ENCODE peak calls at places on chromosomes 6 and 20, in six cellular contexts. One of them, this sample, is unnamed.
A peak's percentile ranks its signal among the peaks of the same experiment; 100 is the strongest.

GRCh38 chr6:157982580-157983438 is 1.1 kb downstream of the SYNJ2 start:
- DNase-seq in esophagus squamous epithelium: no peak
- DNase-seq in NCI-H2107: no peak
- DNase-seq in stimulated activated CD4-positive, alpha-beta T cell treated with anti-CD3 and anti-CD28 coated beads, TNF-alpha, amount 100 ng/mL, for 48 hours: no peak
- DNase-seq in fibroblast of villous mesenchyme: peak; percentile 44
- DNase-seq in astrocyte of the spinal cord: peak; percentile 53
- DNase-seq in this sample: no peak

GRCh38 chr6:135170849-135171248 is 10.3 kb upstream of the MYB start:
- DNase-seq in esophagus squamous epithelium: no peak
- DNase-seq in NCI-H2107: no peak
- DNase-seq in stimulated activated CD4-positive, alpha-beta T cell treated with anti-CD3 and anti-CD28 coated beads, TNF-alpha, amount 100 ng/mL, for 48 hours: no peak
- DNase-seq in fibroblast of villous mesenchyme: no peak
- DNase-seq in astrocyte of the spinal cord: no peak
- DNase-seq in this sample: no peak

GRCh38 chr6:84065718-84066290 is 32.2 kb downstream of the MRAP2 start:
- DNase-seq in esophagus squamous epithelium: no peak
- DNase-seq in NCI-H2107: no peak
- DNase-seq in stimulated activated CD4-positive, alpha-beta T cell treated with anti-CD3 and anti-CD28 coated beads, TNF-alpha, amount 100 ng/mL, for 48 hours: no peak
- DNase-seq in fibroblast of villous mesenchyme: no peak
- DNase-seq in astrocyte of the spinal cord: peak; percentile 34
- DNase-seq in this sample: no peak

GRCh38 chr20:39376788-39377187 is 414.6 kb downstream of the DHX35 start:
- DNase-seq in esophagus squamous epithelium: no peak
- DNase-seq in NCI-H2107: no peak
- DNase-seq in stimulated activated CD4-positive, alpha-beta T cell treated with anti-CD3 and anti-CD28 coated beads, TNF-alpha, amount 100 ng/mL, for 48 hours: no peak
- DNase-seq in fibroblast of villous mesenchyme: no peak
- DNase-seq in astrocyte of the spinal cord: no peak
- DNase-seq in this sample: no peak

GRCh38 chr6:44738652-44739141 is 351.2 kb downstream of the CDC5L start:
- DNase-seq in esophagus squamous epithelium: no peak
- DNase-seq in NCI-H2107: no peak
- DNase-seq in stimulated activated CD4-positive, alpha-beta T cell treated with anti-CD3 and anti-CD28 coated beads, TNF-alpha, amount 100 ng/mL, for 48 hours: no peak
- DNase-seq in fibroblast of villous mesenchyme: peak; percentile 43
- DNase-seq in astrocyte of the spinal cord: no peak
- DNase-seq in this sample: no peak

GRCh38 chr6:167200806-167201205 is 43.0 kb upstream of the GPR31 start:
- DNase-seq in esophagus squamous epithelium: no peak
- DNase-seq in NCI-H2107: no peak
- DNase-seq in stimulated activated CD4-positive, alpha-beta T cell treated with anti-CD3 and anti-CD28 coated beads, TNF-alpha, amount 100 ng/mL, for 48 hours: no peak
- DNase-seq in fibroblast of villous mesenchyme: no peak
- DNase-seq in astrocyte of the spinal cord: no peak
- DNase-seq in this sample: no peak

GRCh38 chr20:21028921-21029320 is 77.2 kb downstream of the LINC00237 start:
- DNase-seq in esophagus squamous epithelium: no peak
- DNase-seq in NCI-H2107: no peak
- DNase-seq in stimulated activated CD4-positive, alpha-beta T cell treated with anti-CD3 and anti-CD28 coated beads, TNF-alpha, amount 100 ng/mL, for 48 hours: no peak
- DNase-seq in fibroblast of villous mesenchyme: no peak
- DNase-seq in astrocyte of the spinal cord: no peak
- DNase-seq in this sample: no peak

GRCh38 chr6:41199427-41200246 is 1.3 kb downstream of the TREML2 start:
- DNase-seq in esophagus squamous epithelium: no peak
- DNase-seq in NCI-H2107: no peak
- DNase-seq in stimulated activated CD4-positive, alpha-beta T cell treated with anti-CD3 and anti-CD28 coated beads, TNF-alpha, amount 100 ng/mL, for 48 hours: no peak
- DNase-seq in fibroblast of villous mesenchyme: no peak
- DNase-seq in astrocyte of the spinal cord: no peak
- DNase-seq in this sample: peak; percentile 32

GRCh38 chr6:93176070-93176469 is 243.3 kb downstream of the EPHA7 start:
- DNase-seq in esophagus squamous epithelium: no peak
- DNase-seq in NCI-H2107: no peak
- DNase-seq in stimulated activated CD4-positive, alpha-beta T cell treated with anti-CD3 and anti-CD28 coated beads, TNF-alpha, amount 100 ng/mL, for 48 hours: no peak
- DNase-seq in fibroblast of villous mesenchyme: no peak
- DNase-seq in astrocyte of the spinal cord: no peak
- DNase-seq in this sample: no peak

GRCh38 chr6:20998748-20999448 is 464.6 kb downstream of the CDKAL1 start:
- DNase-seq in esophagus squamous epithelium: no peak
- DNase-seq in NCI-H2107: no peak
- DNase-seq in stimulated activated CD4-positive, alpha-beta T cell treated with anti-CD3 and anti-CD28 coated beads, TNF-alpha, amount 100 ng/mL, for 48 hours: no peak
- DNase-seq in fibroblast of villous mesenchyme: no peak
- DNase-seq in astrocyte of the spinal cord: no peak
- DNase-seq in this sample: no peak

GRCh38 chr20:39429716-39430115 is 467.6 kb downstream of the DHX35 start:
- DNase-seq in esophagus squamous epithelium: no peak
- DNase-seq in NCI-H2107: no peak
- DNase-seq in stimulated activated CD4-positive, alpha-beta T cell treated with anti-CD3 and anti-CD28 coated beads, TNF-alpha, amount 100 ng/mL, for 48 hours: no peak
- DNase-seq in fibroblast of villous mesenchyme: no peak
- DNase-seq in astrocyte of the spinal cord: no peak
- DNase-seq in this sample: no peak

GRCh38 chr6:105587349-105588115 is 184.7 kb upstream of the PREP start:
- DNase-seq in esophagus squamous epithelium: no peak
- DNase-seq in NCI-H2107: no peak
- DNase-seq in stimulated activated CD4-positive, alpha-beta T cell treated with anti-CD3 and anti-CD28 coated beads, TNF-alpha, amount 100 ng/mL, for 48 hours: no peak
- DNase-seq in fibroblast of villous mesenchyme: peak; percentile 43
- DNase-seq in astrocyte of the spinal cord: no peak
- DNase-seq in this sample: no peak

GRCh38 chr6:87088076-87088475 is 6.8 kb downstream of the CGA start:
- DNase-seq in esophagus squamous epithelium: no peak
- DNase-seq in NCI-H2107: no peak
- DNase-seq in stimulated activated CD4-positive, alpha-beta T cell treated with anti-CD3 and anti-CD28 coated beads, TNF-alpha, amount 100 ng/mL, for 48 hours: no peak
- DNase-seq in fibroblast of villous mesenchyme: no peak
- DNase-seq in astrocyte of the spinal cord: no peak
- DNase-seq in this sample: no peak

GRCh38 chr6:134077301-134077700 is 24.9 kb upstream of the SLC2A12 start:
- DNase-seq in esophagus squamous epithelium: no peak
- DNase-seq in NCI-H2107: no peak
- DNase-seq in stimulated activated CD4-positive, alpha-beta T cell treated with anti-CD3 and anti-CD28 coated beads, TNF-alpha, amount 100 ng/mL, for 48 hours: no peak
- DNase-seq in fibroblast of villous mesenchyme: peak; percentile 28
- DNase-seq in astrocyte of the spinal cord: peak; percentile 51
- DNase-seq in this sample: no peak

GRCh38 chr6:17985934-17986655 is 1.3 kb downstream of the KIF13A start:
- DNase-seq in esophagus squamous epithelium: no peak
- DNase-seq in NCI-H2107: no peak
- DNase-seq in stimulated activated CD4-positive, alpha-beta T cell treated with anti-CD3 and anti-CD28 coated beads, TNF-alpha, amount 100 ng/mL, for 48 hours: no peak
- DNase-seq in fibroblast of villous mesenchyme: no peak
- DNase-seq in astrocyte of the spinal cord: no peak
- DNase-seq in this sample: no peak

GRCh38 chr20:60694763-60695162 is 557.3 kb upstream of the CDH4 start:
- DNase-seq in esophagus squamous epithelium: no peak
- DNase-seq in NCI-H2107: no peak
- DNase-seq in stimulated activated CD4-positive, alpha-beta T cell treated with anti-CD3 and anti-CD28 coated beads, TNF-alpha, amount 100 ng/mL, for 48 hours: no peak
- DNase-seq in fibroblast of villous mesenchyme: no peak
- DNase-seq in astrocyte of the spinal cord: peak; percentile 33
- DNase-seq in this sample: no peak

GRCh38 chr20:7078804-7079203 is 311.3 kb downstream of the BMP2 start:
- DNase-seq in esophagus squamous epithelium: no peak
- DNase-seq in NCI-H2107: no peak
- DNase-seq in stimulated activated CD4-positive, alpha-beta T cell treated with anti-CD3 and anti-CD28 coated beads, TNF-alpha, amount 100 ng/mL, for 48 hours: no peak
- DNase-seq in fibroblast of villous mesenchyme: no peak
- DNase-seq in astrocyte of the spinal cord: no peak
- DNase-seq in this sample: no peak

GRCh38 chr6:36320475-36320874 is 16.2 kb downstream of the BNIP5 start:
- DNase-seq in esophagus squamous epithelium: no peak
- DNase-seq in NCI-H2107: no peak
- DNase-seq in stimulated activated CD4-positive, alpha-beta T cell treated with anti-CD3 and anti-CD28 coated beads, TNF-alpha, amount 100 ng/mL, for 48 hours: no peak
- DNase-seq in fibroblast of villous mesenchyme: no peak
- DNase-seq in astrocyte of the spinal cord: no peak
- DNase-seq in this sample: no peak

GRCh38 chr6:122838060-122838780 is 49.2 kb downstream of the SMPDL3A start:
- DNase-seq in esophagus squamous epithelium: no peak
- DNase-seq in NCI-H2107: no peak
- DNase-seq in stimulated activated CD4-positive, alpha-beta T cell treated with anti-CD3 and anti-CD28 coated beads, TNF-alpha, amount 100 ng/mL, for 48 hours: no peak
- DNase-seq in fibroblast of villous mesenchyme: peak; percentile 39
- DNase-seq in astrocyte of the spinal cord: peak; percentile 25
- DNase-seq in this sample: no peak

GRCh38 chr6:73579851-73580246 is 59.0 kb upstream of the EEF1A1 start:
- DNase-seq in esophagus squamous epithelium: no peak
- DNase-seq in NCI-H2107: no peak
- DNase-seq in stimulated activated CD4-positive, alpha-beta T cell treated with anti-CD3 and anti-CD28 coated beads, TNF-alpha, amount 100 ng/mL, for 48 hours: no peak
- DNase-seq in fibroblast of villous mesenchyme: peak; percentile 91
- DNase-seq in astrocyte of the spinal cord: peak; percentile 93
- DNase-seq in this sample: no peak

GRCh38 chr6:136609878-136610706 is 59.9 kb upstream of the MAP7 start:
- DNase-seq in esophagus squamous epithelium: no peak
- DNase-seq in NCI-H2107: no peak
- DNase-seq in stimulated activated CD4-positive, alpha-beta T cell treated with anti-CD3 and anti-CD28 coated beads, TNF-alpha, amount 100 ng/mL, for 48 hours: no peak
- DNase-seq in fibroblast of villous mesenchyme: peak; percentile 100
- DNase-seq in astrocyte of the spinal cord: peak; percentile 99
- DNase-seq in this sample: no peak

GRCh38 chr6:56953597-56954388 is 1.1 kb upstream of the BEND6 start:
- DNase-seq in esophagus squamous epithelium: no peak
- DNase-seq in NCI-H2107: no peak
- DNase-seq in stimulated activated CD4-positive, alpha-beta T cell treated with anti-CD3 and anti-CD28 coated beads, TNF-alpha, amount 100 ng/mL, for 48 hours: no peak
- DNase-seq in fibroblast of villous mesenchyme: peak; percentile 41
- DNase-seq in astrocyte of the spinal cord: no peak
- DNase-seq in this sample: no peak

GRCh38 chr20:26208296-26209091 is 511.8 kb upstream of the ZNF337 start:
- DNase-seq in esophagus squamous epithelium: no peak
- DNase-seq in NCI-H2107: no peak
- DNase-seq in stimulated activated CD4-positive, alpha-beta T cell treated with anti-CD3 and anti-CD28 coated beads, TNF-alpha, amount 100 ng/mL, for 48 hours: no peak
- DNase-seq in fibroblast of villous mesenchyme: peak; percentile 0
- DNase-seq in astrocyte of the spinal cord: no peak
- DNase-seq in this sample: peak; percentile 72

GRCh38 chr6:138231399-138231886 is 13.2 kb upstream of the PBOV1 start:
- DNase-seq in esophagus squamous epithelium: no peak
- DNase-seq in NCI-H2107: no peak
- DNase-seq in stimulated activated CD4-positive, alpha-beta T cell treated with anti-CD3 and anti-CD28 coated beads, TNF-alpha, amount 100 ng/mL, for 48 hours: no peak
- DNase-seq in fibroblast of villous mesenchyme: no peak
- DNase-seq in astrocyte of the spinal cord: peak; percentile 12
- DNase-seq in this sample: no peak

GRCh38 chr20:57417830-57418780 is 26.9 kb downstream of the RBM38 start:
- DNase-seq in esophagus squamous epithelium: no peak
- DNase-seq in NCI-H2107: no peak
- DNase-seq in stimulated activated CD4-positive, alpha-beta T cell treated with anti-CD3 and anti-CD28 coated beads, TNF-alpha, amount 100 ng/mL, for 48 hours: no peak
- DNase-seq in fibroblast of villous mesenchyme: no peak
- DNase-seq in astrocyte of the spinal cord: no peak
- DNase-seq in this sample: no peak

GRCh38 chr6:32405656-32406055 is 1.3 kb downstream of the BTNL2 start:
- DNase-seq in esophagus squamous epithelium: no peak
- DNase-seq in NCI-H2107: no peak
- DNase-seq in stimulated activated CD4-positive, alpha-beta T cell treated with anti-CD3 and anti-CD28 coated beads, TNF-alpha, amount 100 ng/mL, for 48 hours: no peak
- DNase-seq in fibroblast of villous mesenchyme: no peak
- DNase-seq in astrocyte of the spinal cord: no peak
- DNase-seq in this sample: no peak

GRCh38 chr6:106674541-106675229 is 45.3 kb downstream of the QRSL1 start:
- DNase-seq in esophagus squamous epithelium: no peak
- DNase-seq in NCI-H2107: no peak
- DNase-seq in stimulated activated CD4-positive, alpha-beta T cell treated with anti-CD3 and anti-CD28 coated beads, TNF-alpha, amount 100 ng/mL, for 48 hours: no peak
- DNase-seq in fibroblast of villous mesenchyme: no peak
- DNase-seq in astrocyte of the spinal cord: no peak
- DNase-seq in this sample: no peak

GRCh38 chr6:155186052-155186658 is 77.7 kb upstream of the CLDN20 start:
- DNase-seq in esophagus squamous epithelium: no peak
- DNase-seq in NCI-H2107: no peak
- DNase-seq in stimulated activated CD4-positive, alpha-beta T cell treated with anti-CD3 and anti-CD28 coated beads, TNF-alpha, amount 100 ng/mL, for 48 hours: peak; percentile 52
- DNase-seq in fibroblast of villous mesenchyme: no peak
- DNase-seq in astrocyte of the spinal cord: no peak
- DNase-seq in this sample: no peak

GRCh38 chr6:16602035-16602434 is 159.2 kb downstream of the ATXN1 start:
- DNase-seq in esophagus squamous epithelium: no peak
- DNase-seq in NCI-H2107: no peak
- DNase-seq in stimulated activated CD4-positive, alpha-beta T cell treated with anti-CD3 and anti-CD28 coated beads, TNF-alpha, amount 100 ng/mL, for 48 hours: peak; percentile 27
- DNase-seq in fibroblast of villous mesenchyme: no peak
- DNase-seq in astrocyte of the spinal cord: no peak
- DNase-seq in this sample: no peak

GRCh38 chr6:125165256-125165655 is 11.7 kb downstream of the TPD52L1 start:
- DNase-seq in esophagus squamous epithelium: no peak
- DNase-seq in NCI-H2107: no peak
- DNase-seq in stimulated activated CD4-positive, alpha-beta T cell treated with anti-CD3 and anti-CD28 coated beads, TNF-alpha, amount 100 ng/mL, for 48 hours: no peak
- DNase-seq in fibroblast of villous mesenchyme: no peak
- DNase-seq in astrocyte of the spinal cord: peak; percentile 38
- DNase-seq in this sample: no peak

GRCh38 chr6:108589244-108589730 is 28.6 kb downstream of the FOXO3 start:
- DNase-seq in esophagus squamous epithelium: no peak
- DNase-seq in NCI-H2107: peak; percentile 34
- DNase-seq in stimulated activated CD4-positive, alpha-beta T cell treated with anti-CD3 and anti-CD28 coated beads, TNF-alpha, amount 100 ng/mL, for 48 hours: no peak
- DNase-seq in fibroblast of villous mesenchyme: peak; percentile 75
- DNase-seq in astrocyte of the spinal cord: peak; percentile 69
- DNase-seq in this sample: peak; percentile 78

GRCh38 chr6:28370440-28370839 is 20.7 kb downstream of the ZKSCAN3 start:
- DNase-seq in esophagus squamous epithelium: no peak
- DNase-seq in NCI-H2107: no peak
- DNase-seq in stimulated activated CD4-positive, alpha-beta T cell treated with anti-CD3 and anti-CD28 coated beads, TNF-alpha, amount 100 ng/mL, for 48 hours: no peak
- DNase-seq in fibroblast of villous mesenchyme: no peak
- DNase-seq in astrocyte of the spinal cord: no peak
- DNase-seq in this sample: no peak

GRCh38 chr6:74113901-74114300 is 417.9 kb downstream of the CD109 start:
- DNase-seq in esophagus squamous epithelium: no peak
- DNase-seq in NCI-H2107: no peak
- DNase-seq in stimulated activated CD4-positive, alpha-beta T cell treated with anti-CD3 and anti-CD28 coated beads, TNF-alpha, amount 100 ng/mL, for 48 hours: no peak
- DNase-seq in fibroblast of villous mesenchyme: no peak
- DNase-seq in astrocyte of the spinal cord: no peak
- DNase-seq in this sample: no peak

GRCh38 chr6:166770216-166771116 is 143.4 kb upstream of the RPS6KA2 start:
- DNase-seq in esophagus squamous epithelium: no peak
- DNase-seq in NCI-H2107: no peak
- DNase-seq in stimulated activated CD4-positive, alpha-beta T cell treated with anti-CD3 and anti-CD28 coated beads, TNF-alpha, amount 100 ng/mL, for 48 hours: no peak
- DNase-seq in fibroblast of villous mesenchyme: no peak
- DNase-seq in astrocyte of the spinal cord: no peak
- DNase-seq in this sample: peak; percentile 39

GRCh38 chr6:170116643-170117042 is 174.2 kb downstream of the DLL1 start:
- DNase-seq in esophagus squamous epithelium: no peak
- DNase-seq in NCI-H2107: no peak
- DNase-seq in stimulated activated CD4-positive, alpha-beta T cell treated with anti-CD3 and anti-CD28 coated beads, TNF-alpha, amount 100 ng/mL, for 48 hours: no peak
- DNase-seq in fibroblast of villous mesenchyme: no peak
- DNase-seq in astrocyte of the spinal cord: no peak
- DNase-seq in this sample: peak; percentile 39